ENCODE peak calls at places on chromosomes 3 and 15, in five cellular contexts. U is Peyer's patch, J is ascending aorta, I is upper lobe of right lung, A is breast epithelium. K is an unnamed sample. For H3K4me1, the result is how much of the 10 kb centered on the place peaks cover.

GRCh38 chr3:169286214-169286613 is 377.3 kb downstream of the MECOM start:
- DNase-seq in U (no peak), J (no peak), I (no peak), A (no peak), K (no peak)

GRCh38 chr3:15646924-15647511 is 45.5 kb downstream of the BTD start:
- DNase-seq in U (no peak), J (no peak), I (no peak), A (peak), K (no peak)

GRCh38 chr3:195151866-195152526 is 119.0 kb downstream of the XXYLT1 start:
- DNase-seq in U (no peak), J (no peak), I (no peak), A (no peak), K (no peak)

GRCh38 chr3:65627102-65627501 is 411.6 kb downstream of the MAGI1 start:
- DNase-seq in U (no peak), J (no peak), I (no peak), A (no peak), K (no peak)

GRCh38 chr3:55634345-55634744 is 147.2 kb upstream of the WNT5A start:
- DNase-seq in U (no peak), J (no peak), I (no peak), A (no peak), K (no peak)

GRCh38 chr15:33169625-33170024 is 24.9 kb downstream of the FMN1 start:
- DNase-seq in U (no peak), J (no peak), I (no peak), A (no peak), K (no peak)

GRCh38 chr3:113156816-113157333 is 54.5 kb upstream of the BOC start:
- DNase-seq in U (no peak), J (no peak), I (no peak), A (no peak), K (no peak)

GRCh38 chr15:31214158-31214863 is 112.3 kb upstream of the KLF13 start:
- DNase-seq in U (peak), J (no peak), I (no peak), A (no peak), K (no peak)

GRCh38 chr15:50797926-50798325 is 32.4 kb upstream of the SPPL2A start:
- DNase-seq in U (no peak), J (no peak), I (no peak), A (no peak), K (peak)

GRCh38 chr3:13884851-13885703 is 5.2 kb upstream of the WNT7A start:
- DNase-seq in U (peak), J (no peak), I (peak), A (no peak), K (no peak)

GRCh38 chr3:31981206-31982181 is at the start of the genes OSBPL10 and ZNF860:
- DNase-seq in U (peak), J (peak), I (peak), A (peak), K (peak)

GRCh38 chr3:155325263-155325835 is 31.9 kb upstream of the STRIT1 start:
- DNase-seq in U (peak), J (no peak), I (no peak), A (no peak), K (no peak)

GRCh38 chr3:21220944-21221343 is 530.1 kb downstream of the ZNF385D start:
- DNase-seq in U (no peak), J (no peak), I (no peak), A (no peak), K (no peak)

GRCh38 chr3:38655708-38656300 is 6.3 kb upstream of the SCN5A start:
- DNase-seq in U (no peak), J (no peak), I (no peak), A (no peak), K (no peak)

GRCh38 chr15:50939911-50940310 is 31.4 kb downstream of the AP4E1 start:
- DNase-seq in U (no peak), J (no peak), I (no peak), A (no peak), K (no peak)

GRCh38 chr3:13716540-13717221 is 163.2 kb downstream of the WNT7A start:
- DNase-seq in U (peak), J (no peak), I (peak), A (peak), K (no peak)

GRCh38 chr3:186022931-186023330 is 85.1 kb upstream of the TRA2B start:
- DNase-seq in U (no peak), J (no peak), I (no peak), A (no peak), K (no peak)

GRCh38 chr3:127226946-127227842 is 34.3 kb downstream of the PRR23E start:
- DNase-seq in U (no peak), J (no peak), I (no peak), A (no peak), K (no peak)

GRCh38 chr3:181103605-181104004 is 114.1 kb upstream of the DNAJC19 start:
- DNase-seq in U (no peak), J (no peak), I (no peak), A (no peak), K (no peak)

GRCh38 chr3:8854656-8855055 is 85.2 kb upstream of the OXTR start:
- DNase-seq in U (no peak), J (no peak), I (no peak), A (no peak), K (no peak)

GRCh38 chr3:137205394-137206060 is 247.7 kb downstream of the IL20RB start:
- DNase-seq in U (no peak), J (no peak), I (no peak), A (no peak), K (no peak)

GRCh38 chr15:57708047-57708446 is 1.5 kb downstream of the POLR2M start:
- DNase-seq in U (no peak), J (no peak), I (no peak), A (no peak), K (no peak)

GRCh38 chr3:181457190-181457589 is 254.5 kb upstream of the SOX2 start:
- DNase-seq in U (no peak), J (no peak), I (no peak), A (no peak), K (no peak)

GRCh38 chr15:43103939-43104338 is 1.9 kb downstream of the UBR1 start:
- DNase-seq in U (no peak), J (no peak), I (no peak), A (no peak), K (no peak)

GRCh38 chr15:43106486-43106829 is 620 bp upstream of the UBR1 start:
- DNase-seq in U (no peak), J (no peak), I (no peak), A (no peak), K (no peak)

GRCh38 chr15:43105077-43105769 is 615 bp downstream of the UBR1 start:
- DNase-seq in U (peak), J (no peak), I (no peak), A (no peak), K (no peak)

GRCh38 chr15:43105778-43106485 is at the start of gene UBR1:
- DNase-seq in U (peak), J (peak), I (peak), A (peak), K (peak)

GRCh38 chr15:43104426-43104825 is 1.4 kb downstream of the UBR1 start:
- DNase-seq in U (no peak), J (no peak), I (no peak), A (no peak), K (no peak)
- H3K4me3 ChIP-seq in U (peak), J (peak), I (peak), A (no peak), K (no peak)

DNA sequence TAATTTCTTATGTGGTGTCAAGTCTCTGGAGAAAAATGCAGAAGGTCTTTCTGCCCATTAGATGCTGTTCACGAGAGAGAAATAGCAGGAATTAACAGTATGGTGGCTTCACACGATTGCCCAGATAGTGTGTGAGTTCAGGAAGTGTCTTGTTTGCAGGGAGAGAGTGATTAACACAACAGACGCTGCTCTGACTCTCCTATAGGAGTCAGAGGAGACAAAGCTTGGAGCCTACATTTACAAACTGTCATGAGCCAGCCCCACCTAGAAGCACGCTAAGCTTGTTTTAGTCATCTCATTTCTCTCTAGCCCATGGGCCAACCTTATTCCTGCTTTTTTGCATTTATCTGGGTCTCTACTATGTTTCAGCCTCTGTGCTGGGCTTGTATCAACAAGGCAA is 128.4 kb upstream of the BFSP2 start:
- DNase-seq in U (no peak), J (no peak), I (no peak), A (no peak), K (no peak)
- TF ChIP-seq CTCF in U (no peak), J (no peak), I (no peak), A (no peak), K (no peak)

DNA sequence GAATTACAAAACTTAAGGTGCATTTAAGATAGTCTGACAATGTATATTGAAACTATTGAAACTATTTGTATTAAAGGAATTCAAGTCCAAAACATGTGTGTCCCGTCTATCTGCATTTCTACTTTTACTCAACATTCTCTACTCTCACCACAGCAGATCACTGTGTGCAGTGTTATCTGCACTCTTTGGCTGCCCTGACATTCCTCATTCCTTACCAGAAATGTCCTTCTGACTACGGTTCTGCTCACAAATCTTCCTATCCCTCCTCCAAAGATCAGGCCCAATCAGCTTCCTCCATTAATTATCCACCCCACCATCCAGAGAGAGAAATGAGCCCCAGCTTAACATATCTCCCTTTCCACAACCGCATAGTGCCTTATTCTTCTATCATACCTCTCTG is 94.8 kb downstream of the TBL1XR1 start:
- DNase-seq in U (no peak), J (no peak), I (no peak), A (no peak), K (no peak)
- H3K4me1 ChIP-seq in U (under half), J (under half), I (under half), A (under half), K (under half)

GRCh38 chr3:71578045-71578730 is 5.3 kb downstream of the FOXP1 start:
- DNase-seq in U (no peak), J (no peak), I (no peak), A (no peak), K (no peak)
- H3K4me3 ChIP-seq in U (no peak), J (peak), I (peak), A (no peak), K (no peak)

GRCh38 chr15:83747718-83748110 is 93.8 kb downstream of the ADAMTSL3 start:
- DNase-seq in U (no peak), J (no peak), I (no peak), A (no peak), K (no peak)

GRCh38 chr15:83745771-83746170 is 91.8 kb downstream of the ADAMTSL3 start:
- DNase-seq in U (no peak), J (no peak), I (no peak), A (no peak), K (no peak)

GRCh38 chr15:83746231-83746630 is 92.3 kb downstream of the ADAMTSL3 start:
- DNase-seq in U (no peak), J (no peak), I (no peak), A (no peak), K (no peak)

DNA sequence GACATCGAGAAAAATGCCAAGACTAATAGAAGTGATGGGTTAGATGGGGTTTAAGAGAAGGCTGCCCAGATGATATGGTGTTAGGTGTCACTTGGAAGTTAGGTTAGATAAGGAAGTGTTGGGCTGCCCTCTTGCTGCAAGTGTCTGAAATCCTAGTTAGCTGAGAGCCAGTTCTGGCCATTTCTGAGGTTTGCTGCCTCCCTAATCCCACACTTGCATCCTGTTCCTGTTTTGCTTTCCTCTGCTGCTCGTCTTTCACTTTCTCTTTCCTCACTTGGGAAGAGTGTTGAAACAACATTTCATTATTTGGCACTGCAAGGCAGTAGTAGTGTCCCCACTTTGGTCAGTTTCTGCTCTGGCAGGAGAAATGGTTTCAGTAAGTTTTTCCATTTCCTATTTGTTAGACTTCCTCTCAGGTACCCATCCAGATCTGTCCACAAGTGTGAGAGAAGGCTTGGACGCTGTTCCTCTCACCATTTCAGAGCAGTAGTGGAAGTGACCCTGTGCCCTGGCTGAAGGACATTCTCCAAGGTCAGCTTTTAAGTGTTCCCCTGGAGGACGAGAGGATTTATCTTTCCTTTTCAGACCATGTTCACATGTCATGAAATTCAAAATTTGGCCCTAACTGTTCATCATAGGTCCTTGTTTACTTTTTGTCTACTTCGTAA is 93.3 kb downstream of the ADAMTSL3 start:
- DNase-seq in U (no peak), J (no peak), I (no peak), A (no peak), K (no peak)
- TF ChIP-seq CTCF in U (peak), J (peak), I (peak), A (peak), K (no peak)

GRCh38 chr15:90063733-90064247 is 38.5 kb downstream of the IDH2 start:
- DNase-seq in U (peak), J (peak), I (no peak), A (no peak), K (peak)
- H3K4me1 ChIP-seq in U (under half), J (under half), I (half or more), A (under half), K (under half)

DNA sequence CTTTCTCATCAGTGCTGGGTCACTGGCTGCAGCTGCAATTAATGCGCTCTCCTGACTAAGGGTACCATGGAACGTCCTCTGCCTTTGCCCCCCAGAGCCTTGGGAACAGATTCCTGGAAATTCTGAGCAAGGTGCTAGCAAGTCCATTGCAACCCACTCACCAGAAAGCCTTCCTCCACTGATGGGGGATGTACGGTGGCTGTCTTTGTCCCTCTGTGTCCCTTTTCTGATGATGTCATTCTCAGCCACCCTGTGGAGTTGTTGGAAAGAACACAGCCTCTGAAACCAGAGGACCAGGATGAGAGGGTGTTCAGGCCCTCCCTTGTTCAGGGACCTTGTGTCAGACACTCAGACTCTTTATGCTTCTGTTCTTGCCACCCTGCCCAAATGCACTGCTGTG is 38.1 kb upstream of the ZBTB38 start:
- DNase-seq in U (no peak), J (no peak), I (no peak), A (no peak), K (no peak)
- H3K4me3 ChIP-seq in U (no peak), J (no peak), I (no peak), A (no peak), K (no peak)

DNA sequence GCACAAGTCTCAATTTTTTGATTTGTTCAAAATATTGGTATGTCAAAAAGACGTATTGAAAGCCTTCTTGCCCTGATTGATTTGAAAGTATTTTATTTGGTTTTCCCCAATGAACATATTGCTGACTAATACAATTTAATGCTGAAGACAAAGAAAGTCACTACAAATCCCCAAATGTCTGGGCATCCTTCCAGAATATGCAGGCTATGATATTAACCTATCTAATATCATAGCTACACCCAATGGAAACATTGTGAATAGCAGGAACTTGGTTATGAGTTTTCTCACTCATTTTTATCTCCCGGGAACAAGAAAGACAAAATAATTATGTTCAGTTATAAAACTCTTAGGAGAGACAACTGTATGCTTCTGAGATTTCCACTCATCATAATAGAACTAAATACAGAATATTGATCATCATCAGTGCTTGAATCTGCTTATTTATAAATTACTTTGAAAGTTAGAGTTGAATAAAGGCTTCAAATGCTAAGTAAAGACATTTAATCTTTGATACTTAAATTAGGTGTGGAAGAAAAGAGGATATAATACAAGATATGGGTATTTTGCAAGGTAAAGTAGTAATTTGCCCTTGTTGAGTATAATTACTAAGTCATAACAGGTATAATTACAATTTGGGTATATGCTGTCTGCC is 483.9 kb downstream of the RBMS3 start:
- DNase-seq in U (no peak), J (no peak), I (no peak), A (no peak), K (no peak)
- TF ChIP-seq CTCF in U (peak), J (peak), I (peak), A (peak), K (no peak)